ENCODE peak calls at places on chromosomes 13 and 19, in six cellular contexts. N is fibroblast of pulmonary artery, M is esophagus squamous epithelium, Y is upper lobe of right lung, H is glomerular endothelial cell, P is fibroblast of lung. W is an unnamed sample.

GRCh38 chr19:31264379-31264778 is 84.9 kb downstream of the TSHZ3 start:
- DNase-seq in H (no peak), N (no peak), Y (no peak), M (no peak), P (no peak), W (no peak)

GRCh38 chr19:2648528-2648937 is 54.0 kb downstream of the GNG7 start:
- DNase-seq in N (peak), P (peak), H (no peak), M (no peak), Y (peak), W (peak)

GRCh38 chr13:113109151-113110047 is 3.8 kb downstream of the F7 start:
- DNase-seq in P (no peak), Y (peak), N (no peak), H (no peak), M (no peak), W (no peak)

GRCh38 chr13:66660013-66660804 is 569.9 kb downstream of the PCDH9 start:
- DNase-seq in M (no peak), Y (no peak), N (peak), H (no peak), P (peak), W (peak)

GRCh38 chr13:58239774-58240268 is 608.3 kb downstream of the PCDH17 start:
- DNase-seq in N (no peak), H (no peak), P (no peak), M (no peak), Y (no peak), W (no peak)

GRCh38 chr19:12628040-12629022 is 17.6 kb downstream of the ZNF791 start:
- DNase-seq in P (peak), Y (no peak), M (no peak), N (peak), H (no peak), W (peak)

GRCh38 chr19:39246951-39247669 is 1.5 kb downstream of the IFNL4 start:
- DNase-seq in H (no peak), P (peak), Y (peak), N (no peak), M (no peak), W (peak)

GRCh38 chr13:74573654-74574053 is 439.4 kb upstream of the KLF12 start:
- DNase-seq in M (no peak), P (no peak), Y (no peak), N (no peak), H (no peak), W (peak)

GRCh38 chr13:114099918-114100445 is 32.4 kb downstream of the RASA3 start:
- DNase-seq in P (peak), H (no peak), M (no peak), N (peak), Y (peak), W (peak)